ENCODE peak calls at places on chromosome 2, in eight cellular contexts. M is EL; R is KG1; W is activated CD4-positive, alpha-beta T cell treated with anti-CD3 and anti-CD28 coated beads, Interleukin-2, amount 50 U/mL, for 24 hours; C is mucosa of gallbladder; X is H7; A is M059J; H is stimulated activated effector memory CD8-positive, alpha-beta T cell treated with anti-CD3 and anti-CD28 coated beads, Interleukin-12 subunit alpha, Interleukin-12 subunit beta, amount 100 ng/mL, for 72 hours. L is an unnamed sample.

GRCh38 chr2:231190531-231191197 is 7.8 kb upstream of the ARMC9 start:
- DNase-seq in M (no peak), R (no peak), W (no peak), C (peak), X (peak), A (peak), H (no peak), L (no peak)

GRCh38 chr2:8515390-8515761 is 166.5 kb upstream of the ID2 start:
- DNase-seq in M (no peak), R (peak), W (peak), C (peak), X (no peak), A (no peak), H (peak), L (peak)

GRCh38 chr2:63789318-63790051 is 52.2 kb upstream of the UGP2 start:
- DNase-seq in M (peak), R (no peak), W (no peak), C (no peak), X (no peak), A (no peak), H (no peak), L (no peak)

GRCh38 chr2:60597346-60597745 is 43.9 kb upstream of the BCL11A start:
- DNase-seq in M (no peak), R (no peak), W (no peak), C (no peak), X (no peak), A (peak), H (no peak), L (no peak)

GRCh38 chr2:67649331-67650071 is 252.4 kb downstream of the ETAA1 start:
- DNase-seq in M (peak), R (no peak), W (no peak), C (peak), X (no peak), A (peak), H (no peak), L (no peak)

GRCh38 chr2:104766683-104767082 is 87.2 kb upstream of the POU3F3 start:
- DNase-seq in M (no peak), R (no peak), W (no peak), C (no peak), X (no peak), A (no peak), H (no peak), L (no peak)

GRCh38 chr2:113141451-113141850 is 14.1 kb downstream of the IL1RN start:
- DNase-seq in M (no peak), R (no peak), W (no peak), C (no peak), X (no peak), A (no peak), H (no peak), L (no peak)

GRCh38 chr2:62956646-62957045 is 94.0 kb upstream of the OTX1 start:
- DNase-seq in M (no peak), R (no peak), W (no peak), C (no peak), X (no peak), A (no peak), H (no peak), L (no peak)

GRCh38 chr2:241202268-241202585 is 13.8 kb downstream of the ANO7 start:
- DNase-seq in M (no peak), R (no peak), W (no peak), C (no peak), X (peak), A (no peak), H (no peak), L (no peak)

GRCh38 chr2:60213865-60214657 is 339.4 kb downstream of the BCL11A start:
- DNase-seq in M (peak), R (no peak), W (no peak), C (peak), X (no peak), A (peak), H (no peak), L (no peak)

GRCh38 chr2:86249843-86250402 is 50.7 kb downstream of the MRPL35 start:
- DNase-seq in M (peak), R (no peak), W (no peak), C (no peak), X (no peak), A (no peak), H (no peak), L (no peak)

GRCh38 chr2:1854747-1855146 is 110.4 kb upstream of the PXDN start:
- DNase-seq in M (peak), R (no peak), W (no peak), C (peak), X (peak), A (peak), H (no peak), L (peak)